ENCODE peak calls at places on chromosomes 5 and 9, in eight cellular contexts. L is progenitor cell of endocrine pancreas, X is omental fat pad, O is IMR-90, D is adrenal gland, F is GM13976, G is glutamatergic neuron, J is RWPE1. C is an unnamed sample.

GRCh38 chr9:94554078-94554438 is 825 bp upstream of the PCAT7 start:
- DNase-seq in L (no peak), O (no peak), J (no peak), X (no peak), F (no peak), D (no peak), G (no peak), C (no peak)

GRCh38 chr5:6311568-6312501 is 66.5 kb downstream of the MED10 start:
- DNase-seq in O (no peak), J (no peak), F (no peak), G (no peak), L (no peak), D (peak; percentile 64), X (no peak), C (no peak)

GRCh38 chr5:78361226-78361993 is 993 bp downstream of the SCAMP1 start:
- DNase-seq in D (peak; percentile 83), L (no peak), J (peak; percentile 84), O (peak; percentile 78), X (peak; percentile 33), F (no peak), G (no peak), C (peak; percentile 55)

GRCh38 chr5:179836225-179837019 is 15.7 kb downstream of the SQSTM1 start:
- DNase-seq in O (peak; percentile 52), X (peak; percentile 20), J (peak; percentile 30), F (peak; percentile 63), L (no peak), D (peak; percentile 81), G (no peak), C (peak; percentile 64)

GRCh38 chr5:171596391-171596878 is 177.0 kb downstream of the FGF18 start:
- DNase-seq in F (no peak), D (no peak), J (no peak), G (no peak), L (no peak), O (peak; percentile 94), X (no peak), C (no peak)

GRCh38 chr9:98255064-98255577 is 328 bp downstream of the TBC1D2 start:
- DNase-seq in L (peak; percentile 14), J (peak; percentile 77), D (peak; percentile 68), F (no peak), X (peak; percentile 31), G (no peak), O (peak; percentile 61), C (no peak)

GRCh38 chr9:12775373-12775962 is 648 bp downstream of the LURAP1L start:
- DNase-seq in X (no peak), F (peak; percentile 8), J (peak; percentile 5), L (peak; percentile 12), G (peak; percentile 75), O (no peak), D (peak; percentile 64), C (no peak)

GRCh38 chr5:132491368-132492364 is 1.1 kb upstream of the IRF1 start:
- DNase-seq in G (no peak), O (no peak), F (no peak), D (peak; percentile 63), L (no peak), J (no peak), X (no peak), C (no peak)

GRCh38 chr5:23412011-23412410 is 95.4 kb upstream of the PRDM9 start:
- DNase-seq in O (no peak), X (no peak), L (no peak), F (no peak), D (no peak), G (no peak), J (peak; percentile 58), C (no peak)

GRCh38 chr9:613771-614347 is 227.6 kb upstream of the DMRT1 start:
- DNase-seq in L (peak; percentile 29), O (peak; percentile 91), J (peak; percentile 46), F (peak; percentile 74), X (no peak), D (peak; percentile 90), G (peak; percentile 53), C (peak; percentile 73)

GRCh38 chr9:32551491-32552049 is 557 bp upstream of the SMIM27 start:
- DNase-seq in D (peak; percentile 72), J (peak; percentile 30), O (peak; percentile 36), X (no peak), F (peak; percentile 43), L (no peak), G (peak; percentile 30), C (no peak)

GRCh38 chr5:172910828-172911627 is 48.2 kb upstream of the RPL26L1 start:
- DNase-seq in F (peak; percentile 72), O (peak; percentile 96), L (no peak), J (no peak), D (peak; percentile 100), G (no peak), X (peak; percentile 75), C (peak; percentile 77)
- TF ChIP-seq CTCF in F (peak; percentile 28), O (peak; percentile 53), L (peak; percentile 18), J (peak; percentile 66), D (peak; percentile 47), G (no peak), X (no peak), C (peak; percentile 30)

GRCh38 chr9:89999176-89999533 is 394.3 kb downstream of the GADD45G start:
- DNase-seq in L (no peak), X (no peak), G (no peak), F (no peak), D (peak; percentile 74), J (peak; percentile 72), O (no peak), C (no peak)

GRCh38 chr9:89993678-89994630 is 389.1 kb downstream of the GADD45G start:
- DNase-seq in D (peak; percentile 92), G (no peak), L (no peak), J (no peak), X (no peak), F (no peak), O (no peak), C (peak; percentile 80)

GRCh38 chr9:89994988-89995613 is 390.3 kb downstream of the GADD45G start:
- DNase-seq in L (no peak), F (no peak), O (no peak), G (no peak), D (peak; percentile 63), X (no peak), J (no peak), C (no peak)

GRCh38 chr9:89996106-89996505 is 391.3 kb downstream of the GADD45G start:
- DNase-seq in J (no peak), L (no peak), D (no peak), O (no peak), X (no peak), F (no peak), G (no peak), C (no peak)

GRCh38 chr9:89996717-89997116 is 391.9 kb downstream of the GADD45G start:
- DNase-seq in O (no peak), D (no peak), L (no peak), G (no peak), J (no peak), F (no peak), X (no peak), C (no peak)
- TF ChIP-seq CTCF in O (no peak), D (no peak), L (no peak), G (no peak), J (no peak), F (no peak), X (no peak), C (no peak)

GRCh38 chr9:134473353-134474057 is 147.2 kb downstream of the RXRA start:
- DNase-seq in F (no peak), X (no peak), J (no peak), D (no peak), L (no peak), G (no peak), O (no peak), C (no peak)

GRCh38 chr9:134474656-134475050 is 148.4 kb downstream of the RXRA start:
- DNase-seq in J (no peak), X (no peak), F (no peak), G (no peak), L (no peak), O (no peak), D (no peak), C (no peak)

GRCh38 chr9:134474058-134474370 is 147.8 kb downstream of the RXRA start:
- DNase-seq in J (no peak), F (no peak), O (peak; percentile 54), G (no peak), D (peak; percentile 75), X (no peak), L (no peak), C (no peak)

GRCh38 chr9:134476256-134476941 is 150.1 kb downstream of the RXRA start:
- DNase-seq in J (no peak), G (no peak), F (no peak), O (no peak), X (no peak), D (no peak), L (no peak), C (no peak)

DNA sequence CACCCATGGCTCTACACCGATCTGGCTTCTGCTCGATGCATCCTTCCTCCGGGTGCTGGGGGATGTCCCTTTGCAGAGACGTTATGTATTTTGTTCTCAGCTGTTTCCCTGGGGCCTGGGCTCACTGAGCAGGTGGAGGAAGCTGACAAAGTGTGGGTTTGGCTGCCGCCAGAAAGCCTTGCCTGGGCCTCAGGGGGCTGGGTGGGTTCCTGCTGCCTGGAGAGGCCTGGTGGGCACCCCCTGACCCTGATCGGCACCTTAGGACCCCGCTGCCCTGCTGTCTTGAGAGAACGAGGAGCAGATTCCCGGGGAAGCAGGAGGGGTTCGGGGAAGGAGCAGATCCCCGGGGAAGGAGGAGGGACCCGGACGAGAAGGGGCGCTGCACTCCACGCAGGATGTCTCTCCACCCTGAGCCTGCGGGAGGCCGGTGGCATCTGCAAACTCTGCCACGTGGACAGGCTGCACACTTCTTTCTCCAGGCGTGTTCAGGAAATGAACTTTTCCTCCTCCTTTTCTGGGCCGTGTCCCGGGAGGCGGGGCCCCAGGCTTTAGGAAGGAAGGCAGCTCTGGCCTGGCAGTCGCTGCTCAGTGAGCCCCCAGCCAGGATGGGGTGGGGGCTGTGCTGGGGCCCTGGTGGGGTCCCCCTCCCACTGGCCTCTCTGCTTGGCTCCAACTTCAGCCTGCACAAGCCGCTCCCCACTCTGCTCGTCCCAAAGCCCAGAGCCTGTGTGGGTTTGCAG is 149.0 kb downstream of the RXRA start:
- DNase-seq in D (peak; percentile 79), O (peak; percentile 81), J (no peak), X (no peak), L (no peak), F (peak; percentile 65), G (no peak), C (no peak)
- TF ChIP-seq CTCF in D (no peak), O (peak; percentile 26), J (no peak), X (no peak), L (no peak), F (no peak), G (no peak), C (no peak)

GRCh38 chr9:16262467-16263261 is 607.8 kb downstream of the BNC2 start:
- DNase-seq in X (no peak), G (no peak), J (no peak), F (no peak), O (peak; percentile 66), D (no peak), L (no peak), C (no peak)

GRCh38 chr9:16267336-16268036 is 603.0 kb downstream of the BNC2 start:
- DNase-seq in X (no peak), D (no peak), J (no peak), O (peak; percentile 57), G (no peak), F (no peak), L (no peak), C (no peak)

GRCh38 chr9:16268037-16269010 is 602.1 kb downstream of the BNC2 start:
- DNase-seq in L (no peak), D (no peak), O (no peak), G (no peak), J (no peak), X (no peak), F (no peak), C (no peak)

GRCh38 chr9:16265671-16266070 is 604.8 kb downstream of the BNC2 start:
- DNase-seq in J (peak; percentile 12), O (peak; percentile 31), G (no peak), D (no peak), F (no peak), L (no peak), X (no peak), C (no peak)

GRCh38 chr9:16266648-16267276 is 603.7 kb downstream of the BNC2 start:
- DNase-seq in D (no peak), O (no peak), F (no peak), G (no peak), L (no peak), X (no peak), J (no peak), C (no peak)
- TF ChIP-seq CTCF in D (peak; percentile 20), O (peak; percentile 29), F (peak; percentile 20), G (peak; percentile 76), L (peak; percentile 51), X (no peak), J (no peak), C (peak; percentile 80)